ENCODE peak calls at places on chromosomes 3 and 15, in eight cellular contexts. C is NCI-H446; J is CD4-positive, alpha-beta T cell; M is NCI-H748 treated with DMSO at 0.1 percent for 48 hours; G is LHCN-M2; F is ELF-1; O is AG08396; S is H54. L is an unnamed sample.

GRCh38 chr3:152204218-152204617 is 64.5 kb upstream of the MBNL1 start:
- DNase-seq in F (no peak), O (no peak), J (no peak), C (no peak), G (no peak), M (no peak), S (no peak), L (no peak)

GRCh38 chr15:64525828-64526530 is 65.6 kb downstream of the ZNF609 start:
- DNase-seq in G (no peak), O (no peak), S (no peak), F (no peak), M (no peak), C (no peak), J (no peak), L (no peak)

GRCh38 chr3:61665121-61665520 is 103.8 kb downstream of the PTPRG start:
- DNase-seq in G (no peak), S (no peak), C (no peak), O (no peak), J (no peak), M (no peak), F (no peak), L (no peak)

GRCh38 chr15:38217788-38218609 is 34.6 kb upstream of the SPRED1 start:
- DNase-seq in S (no peak), O (no peak), C (no peak), F (no peak), J (no peak), G (peak), M (no peak), L (no peak)

GRCh38 chr3:129106866-129107565 is 14.6 kb downstream of the RAB43 start:
- DNase-seq in C (no peak), F (no peak), S (no peak), G (peak), M (no peak), O (no peak), J (no peak), L (no peak)

GRCh38 chr3:10505050-10505790 is at the start of gene ATP2B2:
- DNase-seq in J (no peak), G (peak), O (no peak), C (no peak), F (no peak), M (peak), S (no peak), L (no peak)

GRCh38 chr15:80701676-80702311 is 6.7 kb downstream of the ABHD17C start:
- DNase-seq in J (no peak), G (no peak), F (no peak), S (no peak), M (no peak), C (no peak), O (no peak), L (no peak)

GRCh38 chr3:182115328-182116045 is 403.8 kb downstream of the SOX2 start:
- DNase-seq in J (no peak), O (no peak), F (no peak), C (peak), M (no peak), G (no peak), S (no peak), L (no peak)

GRCh38 chr15:61530769-61531168 is 301.7 kb upstream of the RORA start:
- DNase-seq in G (no peak), O (no peak), M (no peak), F (peak), C (no peak), S (peak), J (no peak), L (no peak)

GRCh38 chr3:177977381-177978158 is 558.7 kb upstream of the KCNMB2 start:
- DNase-seq in C (no peak), F (no peak), S (peak), J (no peak), O (peak), M (no peak), G (peak), L (no peak)

GRCh38 chr15:31470756-31471155 is 144.1 kb downstream of the KLF13 start:
- DNase-seq in M (no peak), S (no peak), O (no peak), G (no peak), J (no peak), F (no peak), C (no peak), L (no peak)

GRCh38 chr3:14248849-14249523 is 70.4 kb downstream of the LSM3 start:
- DNase-seq in M (no peak), F (no peak), C (no peak), S (no peak), O (no peak), J (no peak), G (peak), L (no peak)

L was measured in effector CD8-positive, alpha-beta T cell.